ENCODE peak calls at places on chromosomes 11 and 22, in seven cellular contexts. T is neuronal stem cell, B is H9, P is mesendoderm, L is IMR-90, I is mesenchymal stem cell, F is H1. J is an unnamed sample.

GRCh38 chr11:35619030-35619753 is 932 bp downstream of the FJX1 start:
- DNase-seq in T (peak; percentile 56), B (peak; percentile 74), P (peak; percentile 81), L (peak; percentile 37), I (peak; percentile 67), F (peak; percentile 73), J (peak; percentile 87)

GRCh38 chr11:5620606-5621521 is 3.9 kb upstream of the TRIM34 start:
- DNase-seq in T (no peak), B (no peak), P (peak; percentile 60), L (peak; percentile 95), I (peak; percentile 94), F (no peak), J (peak; percentile 96)

GRCh38 chr11:72751293-72752087 is 718 bp downstream of the ARAP1 start:
- DNase-seq in T (no peak), B (no peak), P (no peak), L (no peak), I (no peak), F (no peak), J (no peak)

GRCh38 chr22:25083414-25084166 is 116.1 kb upstream of the CRYBB3 start:
- DNase-seq in T (no peak), B (no peak), P (no peak), L (no peak), I (no peak), F (no peak), J (peak; percentile 61)

GRCh38 chr22:30705710-30706651 is 11.3 kb downstream of the OSBP2 start:
- DNase-seq in T (no peak), B (no peak), P (peak; percentile 84), L (peak; percentile 80), I (no peak), F (no peak), J (no peak)

GRCh38 chr11:47514825-47515647 is 37.9 kb downstream of the CELF1 start:
- DNase-seq in T (no peak), B (peak; percentile 16), P (peak; percentile 71), L (peak; percentile 95), I (peak; percentile 91), F (no peak), J (peak; percentile 37)

GRCh38 chr11:39220069-39220468 is 2239.4 kb downstream of the LRRC4C start:
- DNase-seq in T (no peak), B (no peak), P (no peak), L (no peak), I (no peak), F (no peak), J (no peak)

GRCh38 chr11:36437413-36437812 is 72.7 kb downstream of the TRAF6 start:
- DNase-seq in T (no peak), B (no peak), P (no peak), L (no peak), I (no peak), F (no peak), J (no peak)

GRCh38 chr11:86978247-86978646 is 23.1 kb upstream of the FZD4 start:
- DNase-seq in T (no peak), B (no peak), P (no peak), L (no peak), I (peak; percentile 42), F (no peak), J (no peak)

GRCh38 chr22:47337161-47337621 is 574.7 kb downstream of the TBC1D22A start:
- DNase-seq in T (no peak), B (no peak), P (no peak), L (peak; percentile 87), I (no peak), F (no peak), J (no peak)

GRCh38 chr11:1054143-1055108 is 17.9 kb upstream of the MUC6 start:
- DNase-seq in T (no peak), B (no peak), P (no peak), L (no peak), I (no peak), F (no peak), J (no peak)

GRCh38 chr11:68956142-68956541 is 24.6 kb downstream of the MRGPRD start:
- DNase-seq in T (no peak), B (peak; percentile 77), P (peak; percentile 59), L (no peak), I (no peak), F (peak; percentile 85), J (no peak)

GRCh38 chr22:46082633-46083032 is 67.7 kb upstream of the PPARA start:
- DNase-seq in T (no peak), B (no peak), P (no peak), L (no peak), I (no peak), F (no peak), J (no peak)

GRCh38 chr22:48953103-48953720 is 874.5 kb downstream of the BRD1 start:
- DNase-seq in T (no peak), B (no peak), P (no peak), L (no peak), I (no peak), F (peak; percentile 10), J (no peak)

GRCh38 chr11:27291302-27291889 is 71.6 kb downstream of the CCDC34 start:
- DNase-seq in T (no peak), B (no peak), P (peak; percentile 76), L (no peak), I (no peak), F (no peak), J (no peak)

GRCh38 chr11:67504950-67505561 is at the start of gene PITPNM1:
- DNase-seq in T (peak; percentile 66), B (peak; percentile 76), P (peak; percentile 80), L (peak; percentile 24), I (peak; percentile 68), F (peak; percentile 88), J (peak; percentile 82)

GRCh38 chr22:47354668-47355387 is 592.4 kb downstream of the TBC1D22A start:
- DNase-seq in T (no peak), B (no peak), P (no peak), L (no peak), I (no peak), F (no peak), J (no peak)

GRCh38 chr11:14423633-14424032 is 64.7 kb upstream of the RRAS2 start:
- DNase-seq in T (no peak), B (no peak), P (no peak), L (peak; percentile 62), I (peak; percentile 80), F (no peak), J (no peak)

GRCh38 chr11:128238521-128239222 is 348.7 kb downstream of the ETS1 start:
- DNase-seq in T (no peak), B (no peak), P (no peak), L (no peak), I (no peak), F (no peak), J (no peak)

GRCh38 chr11:16891170-16891569 is 123.0 kb downstream of the PLEKHA7 start:
- DNase-seq in T (no peak), B (no peak), P (peak; percentile 42), L (peak; percentile 8), I (no peak), F (no peak), J (no peak)

GRCh38 chr11:26953770-26954392 is 40.0 kb upstream of the FIBIN start:
- DNase-seq in T (no peak), B (no peak), P (no peak), L (peak; percentile 72), I (no peak), F (no peak), J (no peak)

GRCh38 chr22:36334081-36334831 is 53.5 kb downstream of the MYH9 start:
- DNase-seq in T (no peak), B (peak; percentile 79), P (peak; percentile 78), L (no peak), I (peak; percentile 48), F (no peak), J (peak; percentile 61)
- H2BK5ac ChIP-seq in T (no peak overlapping the region), B (no peak overlapping the region), P (no peak overlapping the region), L (peak overlapping the region; percentile 100), I (peak overlapping the region; percentile 47), F (peak overlapping the region; percentile 41), J (peak overlapping the region; percentile 34)

DNA sequence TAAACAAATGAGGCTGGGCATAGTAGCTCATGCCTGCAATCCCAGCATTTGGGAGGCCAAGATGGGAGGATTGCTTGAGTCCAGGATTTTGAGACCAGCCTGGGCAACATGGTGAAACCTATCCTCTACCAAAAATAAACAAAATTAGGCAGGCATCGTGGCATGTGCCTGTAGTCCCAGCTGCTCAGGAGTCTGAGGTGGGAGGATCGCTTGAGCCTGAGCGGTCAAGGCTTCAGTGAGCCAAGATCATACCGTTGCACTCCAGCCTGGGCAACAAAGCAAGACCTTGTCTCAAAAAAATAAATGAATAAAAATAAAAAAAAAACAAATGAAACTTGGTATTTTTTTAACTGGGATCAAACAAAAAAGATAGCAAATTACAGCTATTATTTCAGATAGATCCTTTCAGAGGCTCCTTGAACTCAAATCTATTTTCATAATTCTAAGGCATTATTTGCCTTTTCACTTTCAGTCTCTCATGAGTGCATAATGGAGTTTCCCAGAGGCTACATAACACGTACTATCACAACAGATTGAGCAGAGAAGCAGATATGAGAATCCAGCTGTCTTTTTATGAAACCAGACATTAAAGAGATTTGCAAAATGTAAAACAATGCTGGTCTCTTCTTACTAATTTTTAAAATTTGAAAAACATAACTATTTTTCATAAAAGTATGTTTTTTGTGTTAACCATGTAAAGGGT is 23.1 kb downstream of the DDIAS start:
- DNase-seq in T (no peak), B (no peak), P (no peak), L (no peak), I (no peak), F (no peak), J (no peak)
- H3K23ac ChIP-seq in T (no peak overlapping the region), B (no peak overlapping the region), P (no peak overlapping the region), L (no peak overlapping the region), I (no peak overlapping the region), F (no peak overlapping the region), J (no peak overlapping the region)

GRCh38 chr22:37569921-37570660 is 9.8 kb downstream of the LGALS2 start:
- DNase-seq in T (no peak), B (peak; percentile 30), P (peak; percentile 53), L (no peak), I (no peak), F (no peak), J (peak; percentile 60)
- H3K27ac ChIP-seq in T (no peak overlapping the region), B (no peak overlapping the region), P (peak overlapping the region; percentile 32), L (no peak overlapping the region), I (no peak overlapping the region), F (no peak overlapping the region), J (peak overlapping the region; percentile 60)

GRCh38 chr22:37742374-37743092 is 45.7 kb downstream of the TRIOBP start:
- DNase-seq in T (no peak), B (no peak), P (peak; percentile 26), L (peak; percentile 91), I (peak; percentile 94), F (no peak), J (no peak)

GRCh38 chr22:37745548-37746365 is 48.9 kb downstream of the TRIOBP start:
- DNase-seq in T (peak; percentile 91), B (peak; percentile 90), P (peak; percentile 92), L (peak; percentile 84), I (peak; percentile 90), F (peak; percentile 87), J (peak; percentile 88)

GRCh38 chr22:37746366-37747089 is 49.7 kb downstream of the TRIOBP start:
- DNase-seq in T (peak; percentile 24), B (no peak), P (peak; percentile 62), L (no peak), I (no peak), F (peak; percentile 71), J (no peak)

GRCh38 chr22:37747090-37747714 is 50.4 kb downstream of the TRIOBP start:
- DNase-seq in T (no peak), B (peak; percentile 59), P (peak; percentile 60), L (peak; percentile 66), I (peak; percentile 76), F (no peak), J (peak; percentile 28)

DNA sequence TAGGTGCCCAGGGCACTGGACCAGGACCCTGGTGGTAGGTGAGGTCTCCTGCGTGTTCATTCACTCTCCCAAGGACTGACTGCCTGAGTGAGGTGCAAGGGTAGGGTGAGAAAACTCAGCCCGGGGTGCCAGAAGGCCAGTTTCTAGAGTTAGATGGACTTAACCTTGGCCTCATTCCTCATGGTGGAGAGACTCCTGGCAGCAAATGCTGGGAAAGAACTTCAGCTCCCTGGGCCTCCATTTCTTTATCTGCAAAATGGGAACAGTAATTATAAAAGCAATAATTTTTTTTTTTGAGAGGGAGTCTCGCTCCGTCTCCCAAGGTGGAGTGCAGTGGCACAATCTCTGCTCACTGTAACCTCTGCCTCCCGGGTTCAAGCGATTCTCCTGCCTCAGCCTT is 47.7 kb downstream of the TRIOBP start:
- DNase-seq in T (no peak), B (no peak), P (peak; percentile 26), L (no peak), I (no peak), F (no peak), J (no peak)
- H2BK5ac ChIP-seq in T (no peak overlapping the region), B (no peak overlapping the region), P (no peak overlapping the region), L (no peak overlapping the region), I (no peak overlapping the region), F (no peak overlapping the region), J (peak overlapping the region; percentile 46)

J was measured in trophoblast cell.